ENCODE peak calls at places on chromosomes 3 and 15, in eight cellular contexts. G is fibroblast of lung; Y is HFFc6; K is lung; S is CD4-positive, alpha-beta T cell; L is cardiac muscle cell; Q is dorsolateral prefrontal cortex; X is glutamatergic neuron. J is an unnamed sample.

GRCh38 chr3:149395107-149396089 is 17.9 kb upstream of the TM4SF1 start:
- DNase-seq in K (peak; percentile 50), S (no peak), Y (no peak), X (no peak), G (peak; percentile 79), Q (no peak), L (peak; percentile 36), J (no peak)

GRCh38 chr3:35524851-35525250 is 114.5 kb upstream of the ARPP21 start:
- DNase-seq in X (no peak), G (no peak), L (no peak), Q (no peak), K (no peak), S (no peak), Y (no peak), J (no peak)

GRCh38 chr3:189758186-189758585 is 127.0 kb downstream of the TP63 start:
- DNase-seq in G (no peak), Y (no peak), S (no peak), L (no peak), X (no peak), Q (no peak), K (no peak), J (no peak)

GRCh38 chr3:9909221-9910013 is 6.8 kb downstream of the IL17RE start:
- DNase-seq in Y (no peak), S (no peak), G (no peak), K (no peak), Q (no peak), X (no peak), L (no peak), J (no peak)

GRCh38 chr3:56248021-56248420 is 220.2 kb downstream of the ERC2 start:
- DNase-seq in S (no peak), K (no peak), Y (no peak), G (no peak), L (no peak), Q (no peak), X (no peak), J (no peak)

GRCh38 chr3:160480931-160481330 is 31.3 kb upstream of the TRIM59 start:
- DNase-seq in G (peak; percentile 63), X (no peak), Q (no peak), S (no peak), K (no peak), Y (no peak), L (no peak), J (no peak)

GRCh38 chr15:101070502-101071273 is 151.5 kb downstream of the LRRK1 start:
- DNase-seq in L (no peak), Y (peak; percentile 73), S (no peak), K (no peak), Q (no peak), X (no peak), G (peak; percentile 88), J (no peak)

GRCh38 chr15:55267401-55268053 is 22.1 kb downstream of the RAB27A start:
- DNase-seq in Y (no peak), S (peak; percentile 57), L (no peak), G (peak; percentile 83), X (no peak), Q (no peak), K (peak; percentile 39), J (no peak)

GRCh38 chr3:13628841-13629551 is 80.1 kb downstream of the FBLN2 start:
- DNase-seq in L (no peak), K (no peak), Q (no peak), Y (no peak), X (no peak), S (no peak), G (no peak), J (no peak)

GRCh38 chr3:13628432-13628831 is 79.5 kb downstream of the FBLN2 start:
- DNase-seq in G (no peak), Q (no peak), L (no peak), X (no peak), K (no peak), Y (no peak), S (no peak), J (no peak)

GRCh38 chr3:13626915-13627460 is 78.1 kb downstream of the FBLN2 start:
- DNase-seq in X (no peak), K (no peak), Q (no peak), Y (no peak), S (no peak), G (no peak), L (no peak), J (no peak)

GRCh38 chr3:13626396-13626795 is 77.5 kb downstream of the FBLN2 start:
- DNase-seq in L (no peak), X (no peak), Y (no peak), G (no peak), Q (peak; percentile 12), K (no peak), S (no peak), J (no peak)

GRCh38 chr3:13627681-13628080 is 78.8 kb downstream of the FBLN2 start:
- DNase-seq in L (no peak), Q (no peak), Y (no peak), G (no peak), X (no peak), K (no peak), S (no peak), J (no peak)
- TF ChIP-seq CTCF in L (no peak), Q (no peak), Y (no peak), G (no peak), X (no peak), K (no peak), S (no peak), J (no peak)

DNA sequence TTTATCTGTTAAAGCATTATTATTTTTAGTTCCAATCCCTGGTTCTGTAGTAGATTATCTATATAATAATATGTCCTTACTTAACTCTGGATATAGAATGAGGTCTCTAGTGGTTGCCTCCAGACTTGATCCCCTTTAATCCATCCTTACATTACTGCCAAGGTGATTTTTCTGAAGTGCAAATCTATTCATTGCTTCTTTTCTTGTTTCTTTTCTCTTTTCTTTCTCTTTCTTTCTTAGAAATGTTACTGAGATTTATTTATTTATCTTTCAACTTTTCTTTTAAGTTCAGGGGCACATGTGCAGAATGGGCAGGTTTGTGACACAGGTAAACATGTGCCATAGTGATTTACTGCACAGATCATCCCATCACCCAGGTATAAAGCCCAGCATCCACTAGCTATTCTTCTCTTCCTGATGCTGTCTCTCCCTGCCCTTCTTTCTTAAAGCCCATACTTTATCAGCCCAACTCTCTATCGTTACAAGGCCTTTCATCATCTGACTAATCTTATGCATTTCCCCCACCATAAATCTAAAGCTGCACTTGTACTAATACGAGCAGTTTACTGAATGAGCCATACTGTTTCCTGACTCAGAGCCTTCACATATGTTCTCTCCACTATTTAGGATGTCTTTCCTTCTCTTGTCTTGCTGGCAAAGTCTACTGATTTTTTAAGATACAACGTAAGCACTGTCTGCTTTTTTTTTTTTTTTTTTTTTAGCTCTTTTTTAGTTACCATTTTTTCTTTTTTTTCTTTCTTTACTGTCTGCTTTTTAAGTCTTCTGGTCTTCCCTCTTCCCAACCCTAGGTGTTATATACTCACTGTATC is 4.6 kb downstream of the GLCE start:
- DNase-seq in X (no peak), Y (peak; percentile 59), L (no peak), Q (no peak), K (no peak), S (no peak), G (no peak), J (no peak)
- TF ChIP-seq CTCF in X (no peak), Y (no peak), L (no peak), Q (no peak), K (no peak), S (no peak), G (no peak), J (no peak)

DNA sequence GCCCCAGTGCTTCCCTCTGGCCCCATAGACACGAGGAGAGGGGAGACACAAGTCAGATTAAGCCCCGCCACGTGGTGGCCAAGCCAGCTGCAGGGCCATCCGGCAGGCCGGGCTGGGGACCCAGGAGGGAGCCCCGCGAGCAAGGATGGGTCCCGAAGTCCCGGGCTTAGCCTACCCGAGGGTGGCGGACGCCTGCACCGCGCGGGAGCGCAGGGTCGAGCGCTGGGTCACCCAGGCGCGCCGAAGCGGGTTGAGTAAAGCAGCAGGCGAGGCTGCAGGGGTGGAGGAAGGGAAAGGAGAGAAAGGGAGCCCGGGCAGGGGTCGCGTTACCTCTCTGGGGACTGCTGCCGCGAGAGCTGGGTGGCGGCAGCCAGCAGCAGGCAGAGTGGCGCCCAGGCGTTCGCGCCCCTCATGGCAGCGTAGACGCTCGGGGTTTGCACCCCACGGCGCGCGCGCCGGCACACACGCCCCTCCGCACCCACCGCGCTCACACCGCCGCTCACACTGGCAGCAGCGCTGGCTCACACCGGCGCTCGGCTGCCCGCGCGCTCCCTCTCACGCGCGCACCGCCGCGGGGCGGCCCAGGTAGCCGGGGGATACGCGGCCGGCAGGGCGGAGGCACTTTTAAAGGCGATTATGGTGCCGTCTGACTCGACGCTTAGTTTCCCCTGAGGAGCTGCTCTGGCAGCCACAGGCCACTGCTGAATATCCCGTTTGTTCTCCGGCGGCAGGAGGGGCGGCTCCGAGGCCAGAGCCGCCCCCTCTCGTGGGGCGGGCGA is at the start of gene PCOLCE2:
- DNase-seq in L (peak; percentile 61), X (peak; percentile 65), Y (no peak), S (no peak), K (no peak), Q (no peak), G (peak; percentile 48), J (peak; percentile 43)
- TF ChIP-seq CTCF in L (no peak), X (no peak), Y (peak; percentile 6), S (no peak), K (no peak), Q (no peak), G (no peak), J (no peak)

GRCh38 chr3:128945041-128945877 is 48.6 kb downstream of the CFAP92 start:
- DNase-seq in G (no peak), S (no peak), L (no peak), K (no peak), Q (no peak), X (no peak), Y (no peak), J (no peak)

GRCh38 chr3:128945878-128946175 is 48.0 kb downstream of the CFAP92 start:
- DNase-seq in Y (no peak), G (no peak), X (no peak), L (no peak), Q (no peak), S (no peak), K (no peak), J (no peak)

GRCh38 chr3:128946411-128946810 is 47.5 kb downstream of the CFAP92 start:
- DNase-seq in X (no peak), S (no peak), K (no peak), L (no peak), G (peak; percentile 88), Q (no peak), Y (peak; percentile 35), J (no peak)

GRCh38 chr3:128949158-128949557 is 44.7 kb downstream of the CFAP92 start:
- DNase-seq in K (no peak), X (no peak), S (no peak), Q (no peak), L (no peak), Y (no peak), G (no peak), J (no peak)

DNA sequence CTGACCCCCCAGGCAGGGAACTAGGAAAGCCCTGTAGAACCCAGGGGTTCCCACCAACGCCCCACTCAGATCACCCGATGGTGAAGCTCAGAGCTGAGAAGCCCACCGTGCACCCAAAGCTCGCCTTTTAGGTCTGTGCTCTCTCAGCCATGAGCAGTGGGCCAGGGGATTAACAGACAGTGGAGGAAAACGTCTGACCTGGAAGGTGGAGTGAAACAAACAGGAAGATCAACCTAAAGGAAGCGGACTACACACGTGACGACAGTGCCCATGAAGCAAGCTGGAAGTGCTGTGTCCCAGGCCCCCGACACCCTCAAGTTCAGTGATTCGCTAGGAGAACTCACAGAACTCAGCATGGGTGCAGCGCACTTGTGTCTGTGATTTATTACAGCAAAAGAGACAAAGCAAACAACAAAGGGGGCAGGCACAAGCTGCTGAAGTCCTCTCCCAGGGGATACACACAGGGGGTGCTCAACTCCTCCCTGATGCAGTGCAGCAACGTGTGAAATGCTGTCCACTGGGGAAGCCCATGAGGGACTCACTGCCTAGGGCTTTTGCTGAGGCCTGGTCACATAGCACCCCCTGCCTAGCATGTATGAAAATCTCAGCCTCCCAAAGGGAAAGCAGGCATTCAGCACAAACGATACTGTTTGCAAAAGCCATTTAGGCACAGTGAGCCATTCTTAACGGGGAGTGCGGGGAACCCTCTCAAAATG is 43.5 kb downstream of the CFAP92 start:
- DNase-seq in S (no peak), X (peak; percentile 24), K (no peak), L (peak; percentile 40), Y (peak; percentile 23), G (peak; percentile 47), Q (peak; percentile 43), J (no peak)
- TF ChIP-seq CTCF in S (peak; percentile 30), X (no peak), K (no peak), L (peak; percentile 23), Y (peak; percentile 60), G (peak; percentile 28), Q (peak; percentile 35), J (no peak)

J was measured in endothelial cell.